ENCODE peak calls at places on chromosomes 3 and 15, in six cellular contexts. B is NCI-H748 treated with DMSO at 0.1 percent for 48 hours; M is head of caudate nucleus; T is esophagus muscularis mucosa; H is T-helper 2 cell treated with Interferon-gamma antibody and Interleukin-4, amounts not matched to agents 5 μg/mL and 100 μg/mL, for 36 hours; N is MCF 10A. R is an unnamed sample.

GRCh38 chr3:5376761-5377160 is 189.3 kb downstream of the EDEM1 start:
- DNase-seq in M (no peak), T (no peak), N (no peak), H (no peak), B (peak), R (no peak)

GRCh38 chr3:118754614-118755013 is 280.0 kb downstream of the IGSF11 start:
- DNase-seq in T (no peak), H (no peak), M (no peak), N (no peak), B (no peak), R (no peak)

GRCh38 chr15:81322708-81323253 is 1.2 kb downstream of the STARD5 start:
- DNase-seq in B (no peak), N (no peak), M (no peak), H (no peak), T (no peak), R (no peak)

GRCh38 chr15:58015565-58015964 is 49.9 kb downstream of the ALDH1A2 start:
- DNase-seq in N (no peak), B (no peak), T (no peak), H (no peak), M (no peak), R (no peak)

GRCh38 chr3:144502398-144502797 is 530.8 kb downstream of the DIPK2A start:
- DNase-seq in H (no peak), N (no peak), B (no peak), M (no peak), T (no peak), R (no peak)

GRCh38 chr3:187958432-187959003 is 195.4 kb upstream of the LPP start:
- DNase-seq in H (no peak), B (no peak), N (no peak), T (no peak), M (no peak), R (no peak)

GRCh38 chr3:48018841-48019240 is 2.6 kb upstream of the MAP4 start:
- DNase-seq in T (no peak), B (no peak), M (no peak), N (peak), H (no peak), R (no peak)

GRCh38 chr3:16692486-16693378 is 87.5 kb upstream of the DAZL start:
- DNase-seq in B (no peak), M (no peak), N (no peak), T (no peak), H (no peak), R (no peak)

R was measured in OCI-M1.